ENCODE peak calls at places on chromosomes 7 and 10, in nine cellular contexts. I is activated effector memory CD4-positive, alpha-beta T cell treated with anti-CD3 and anti-CD28 coated beads, Interleukin-2, amount 50 U/mL, for 16 hours; W is mucosa of descending colon; T is Jurkat, Clone E6-1; C is activated gamma-delta T cell treated with Interleukin-2 at 50 U/mL for 16 hours; N is NCI-H1417; U is Kasumi-1; Z is NCI-H2081; F is effector CD4-positive, alpha-beta T cell. A is an unnamed sample.

GRCh38 chr7:93036807-93037206 is 81.0 kb downstream of the SAMD9 start:
- DNase-seq in I (no peak), W (no peak), T (no peak), C (no peak), N (peak; percentile 26), U (no peak), Z (no peak), F (no peak), A (no peak)

GRCh38 chr10:30013684-30014246 is 45.6 kb downstream of the JCAD start:
- DNase-seq in I (no peak), W (no peak), T (no peak), C (no peak), N (no peak), U (no peak), Z (peak; percentile 70), F (no peak), A (no peak)

GRCh38 chr10:132488231-132488821 is 49.3 kb upstream of the INPP5A start:
- DNase-seq in I (no peak), W (no peak), T (no peak), C (no peak), N (no peak), U (no peak), Z (no peak), F (no peak), A (no peak)

GRCh38 chr10:73251683-73252444 is 580 bp downstream of the MRPS16 start:
- DNase-seq in I (peak; percentile 63), W (peak; percentile 37), T (no peak), C (no peak), N (no peak), U (no peak), Z (no peak), F (no peak), A (no peak)

GRCh38 chr10:48464121-48464870 is 140.6 kb downstream of the ARHGAP22 start:
- DNase-seq in I (peak; percentile 50), W (no peak), T (no peak), C (no peak), N (no peak), U (no peak), Z (no peak), F (no peak), A (no peak)

GRCh38 chr10:56605043-56605442 is 244.0 kb upstream of the ZWINT start:
- DNase-seq in I (no peak), W (no peak), T (no peak), C (no peak), N (no peak), U (no peak), Z (no peak), F (no peak), A (no peak)

GRCh38 chr7:148944935-148945934 is 61.1 kb upstream of the EZH2 start:
- DNase-seq in I (peak; percentile 28), W (no peak), T (no peak), C (no peak), N (no peak), U (no peak), Z (no peak), F (no peak), A (no peak)

GRCh38 chr10:122033224-122033926 is 44.4 kb downstream of the TACC2 start:
- DNase-seq in I (no peak), W (peak; percentile 73), T (no peak), C (no peak), N (no peak), U (no peak), Z (no peak), F (no peak), A (no peak)

GRCh38 chr10:113899952-113900598 is 45.6 kb downstream of the NHLRC2 start:
- DNase-seq in I (no peak), W (no peak), T (no peak), C (no peak), N (no peak), U (no peak), Z (no peak), F (no peak), A (no peak)

GRCh38 chr10:100970076-100970913 is 991 bp downstream of the SEMA4G start:
- DNase-seq in I (peak; percentile 70), W (peak; percentile 91), T (no peak), C (peak; percentile 27), N (peak; percentile 14), U (no peak), Z (no peak), F (no peak), A (peak; percentile 62)

GRCh38 chr10:71835671-71836593 is 15.1 kb downstream of the PSAP start:
- DNase-seq in I (no peak), W (no peak), T (no peak), C (no peak), N (peak; percentile 61), U (no peak), Z (peak; percentile 77), F (no peak), A (peak; percentile 94)

GRCh38 chr7:111364413-111364812 is 197.9 kb downstream of the IMMP2L start:
- DNase-seq in I (no peak), W (no peak), T (no peak), C (no peak), N (no peak), U (no peak), Z (no peak), F (no peak), A (no peak)

GRCh38 chr7:132419538-132419937 is 156.7 kb downstream of the PLXNA4 start:
- DNase-seq in I (no peak), W (no peak), T (no peak), C (no peak), N (no peak), U (no peak), Z (no peak), F (no peak), A (no peak)

GRCh38 chr7:67916571-67916970 is 919.9 kb downstream of the TYW1 start:
- DNase-seq in I (no peak), W (no peak), T (no peak), C (no peak), N (no peak), U (no peak), Z (peak; percentile 94), F (no peak), A (no peak)

GRCh38 chr7:16916111-16916639 is 34.4 kb upstream of the AGR3 start:
- DNase-seq in I (no peak), W (no peak), T (no peak), C (no peak), N (no peak), U (no peak), Z (no peak), F (no peak), A (no peak)

GRCh38 chr10:52778511-52779392 is 6.2 kb upstream of the MBL2 start:
- DNase-seq in I (no peak), W (no peak), T (peak; percentile 24), C (no peak), N (peak; percentile 1), U (peak; percentile 35), Z (peak; percentile 0), F (no peak), A (no peak)

GRCh38 chr7:69781412-69781846 is 183.2 kb downstream of the AUTS2 start:
- DNase-seq in I (no peak), W (no peak), T (no peak), C (no peak), N (peak; percentile 76), U (no peak), Z (peak; percentile 52), F (no peak), A (no peak)

GRCh38 chr10:63157845-63158624 is 24.9 kb downstream of the NRBF2 start:
- DNase-seq in I (peak; percentile 72), W (no peak), T (peak; percentile 79), C (peak; percentile 37), N (peak; percentile 85), U (peak; percentile 78), Z (peak; percentile 66), F (peak; percentile 39), A (peak; percentile 68)

GRCh38 chr7:132225216-132226030 is 350.8 kb downstream of the PLXNA4 start:
- DNase-seq in I (no peak), W (peak; percentile 59), T (no peak), C (no peak), N (no peak), U (no peak), Z (no peak), F (no peak), A (no peak)

GRCh38 chr7:83020171-83020570 is 142.5 kb downstream of the PCLO start:
- DNase-seq in I (no peak), W (no peak), T (no peak), C (no peak), N (no peak), U (no peak), Z (no peak), F (no peak), A (no peak)

GRCh38 chr10:62851449-62851848 is 35.3 kb upstream of the EGR2 start:
- DNase-seq in I (no peak), W (no peak), T (peak; percentile 15), C (no peak), N (peak; percentile 0), U (peak; percentile 35), Z (peak; percentile 2), F (no peak), A (peak; percentile 26)

GRCh38 chr10:16602104-16602735 is 80.5 kb upstream of the C1QL3 start:
- DNase-seq in I (no peak), W (no peak), T (no peak), C (no peak), N (peak; percentile 24), U (no peak), Z (peak; percentile 12), F (no peak), A (no peak)

A was measured in germinal center.